ENCODE peak calls at places on chromosomes 5 and 9, in four cellular contexts. N is IMR-90, K is esophagus squamous epithelium, M is HCT116. G is an unnamed sample. For H3K4me1, the result is how much of the 10 kb centered on the place peaks cover.

GRCh38 chr5:134086215-134086942 is 28.1 kb upstream of the TCF7 start:
- DNase-seq in M (no peak), K (no peak), N (no peak), G (no peak)

GRCh38 chr5:133523013-133523658 is 89.2 kb downstream of the FSTL4 start:
- DNase-seq in N (no peak), M (no peak), K (no peak), G (no peak)

GRCh38 chr5:76845890-76846289 is 3.9 kb upstream of the S100Z start:
- DNase-seq in K (no peak), M (no peak), N (no peak), G (no peak)

GRCh38 chr9:4220361-4220760 is 79.5 kb downstream of the GLIS3 start:
- DNase-seq in N (no peak), M (no peak), K (no peak), G (no peak)

GRCh38 chr5:113358696-113359095 is 76.1 kb downstream of the TSSK1B start:
- DNase-seq in N (no peak), K (no peak), M (no peak), G (no peak)

GRCh38 chr5:429453-430188 is 13.4 kb upstream of the EXOC3 start:
- DNase-seq in K (no peak), M (no peak), N (peak), G (no peak)

GRCh38 chr5:97065475-97065874 is 76.9 kb downstream of the LIX1 start:
- DNase-seq in K (no peak), M (no peak), N (no peak), G (no peak)

GRCh38 chr9:136117291-136118060 is 1.2 kb downstream of the TMEM250 start:
- DNase-seq in K (no peak), N (no peak), M (no peak), G (no peak)

GRCh38 chr5:159698322-159698721 is 218.0 kb upstream of the ADRA1B start:
- DNase-seq in K (no peak), M (no peak), N (no peak), G (no peak)

GRCh38 chr5:61327761-61328753 is 4.0 kb upstream of the ZSWIM6 start:
- DNase-seq in M (no peak), N (peak), K (no peak), G (no peak)

GRCh38 chr9:126069400-126069955 is 257.2 kb upstream of the MVB12B start:
- DNase-seq in N (no peak), M (no peak), K (no peak), G (no peak)

GRCh38 chr9:6055213-6055612 is 39.8 kb upstream of the RANBP6 start:
- DNase-seq in K (no peak), M (peak), N (peak), G (peak)

GRCh38 chr5:39399135-39400036 is 25.4 kb downstream of the DAB2 start:
- DNase-seq in N (peak), M (peak), K (no peak), G (peak)

GRCh38 chr9:88437210-88438146 is 49.2 kb downstream of the SPIN1 start:
- DNase-seq in K (no peak), N (no peak), M (no peak), G (no peak)

GRCh38 chr9:78357165-78357873 is 60.4 kb downstream of the PSAT1 start:
- DNase-seq in K (no peak), M (no peak), N (no peak), G (no peak)

GRCh38 chr5:10825897-10826644 is 65.0 kb upstream of the DAP start:
- DNase-seq in K (no peak), M (no peak), N (no peak), G (no peak)

GRCh38 chr9:27791311-27791710 is 218.0 kb upstream of the C9orf72 start:
- DNase-seq in K (no peak), M (no peak), N (no peak), G (no peak)

GRCh38 chr9:89277454-89277853 is 33.5 kb upstream of the CKS2 start:
- DNase-seq in M (no peak), K (no peak), N (peak), G (no peak)

GRCh38 chr9:22463205-22463604 is 16.6 kb downstream of the DMRTA1 start:
- DNase-seq in M (no peak), N (no peak), K (no peak), G (no peak)

GRCh38 chr9:113624721-113625120 is 161.2 kb downstream of the RGS3 start:
- DNase-seq in N (peak), K (no peak), M (no peak), G (no peak)

GRCh38 chr9:8366161-8366926 is 566.8 kb upstream of the DMAC1 start:
- DNase-seq in N (peak), M (no peak), K (no peak), G (no peak)

GRCh38 chr5:177455661-177456590 is 9.3 kb downstream of the PRR7 start:
- DNase-seq in N (peak), M (peak), K (peak), G (peak)

GRCh38 chr9:38734831-38735230 is 14.9 kb upstream of the FAM240B start:
- DNase-seq in N (no peak), K (no peak), M (no peak), G (no peak)

GRCh38 chr5:5572983-5573797 is 150.7 kb downstream of the ICE1 start:
- DNase-seq in M (no peak), K (no peak), N (no peak), G (no peak)

GRCh38 chr9:84671651-84672467 is 2.3 kb downstream of the NTRK2 start:
- DNase-seq in K (no peak), N (no peak), M (no peak), G (no peak)

GRCh38 chr5:5344051-5344571 is 78.4 kb upstream of the ICE1 start:
- DNase-seq in N (no peak), K (no peak), M (no peak), G (no peak)

GRCh38 chr9:121987312-121987711 is 105.8 kb downstream of the TTLL11 start:
- DNase-seq in N (no peak), K (no peak), M (no peak), G (no peak)

GRCh38 chr9:32463500-32463899 is 62.5 kb downstream of the RIGI start:
- DNase-seq in M (no peak), K (no peak), N (no peak), G (no peak)

GRCh38 chr5:93599427-93600146 is 16.6 kb downstream of the NR2F1 start:
- DNase-seq in N (peak), M (no peak), K (no peak), G (no peak)
- H3K4me1 ChIP-seq in N (under half), M (under half), K (under half), G (under half)

GRCh38 chr5:154562244-154562861 is 84.3 kb upstream of the HAND1 start:
- DNase-seq in M (no peak), K (no peak), N (no peak), G (peak)
- TF ChIP-seq POLR2A in M (no peak), K (no peak), N (no peak), G (no peak)

DNA sequence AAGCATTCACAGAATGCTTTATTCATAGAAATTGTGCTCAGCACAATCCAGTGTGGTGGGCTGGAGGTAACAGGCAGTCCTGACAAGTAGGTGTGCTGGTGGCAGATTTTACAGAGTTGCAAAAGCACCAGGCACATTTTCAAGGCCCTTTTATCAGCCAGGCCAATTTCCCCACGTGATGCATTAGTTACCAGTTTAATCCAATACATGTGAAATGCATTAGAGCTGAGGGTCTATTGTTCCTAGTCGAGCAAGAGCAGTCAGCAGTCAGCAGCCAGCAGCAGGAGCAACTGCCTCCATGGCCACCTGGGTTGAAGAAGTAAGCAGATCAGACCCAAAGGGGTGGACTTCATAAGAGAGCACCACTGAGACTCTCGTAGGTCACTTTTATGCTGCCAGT is 76.7 kb downstream of the EPB41L4A start:
- DNase-seq in M (no peak), N (no peak), K (no peak), G (no peak)
- H3K27ac ChIP-seq in M (no peak), N (no peak), K (no peak), G (no peak)

GRCh38 chr9:77016111-77016525 is 3.3 kb upstream of the FOXB2 start:
- DNase-seq in N (no peak), K (no peak), M (no peak), G (no peak)
- H3K4me1 ChIP-seq in N (under half), K (under half), M (under half), G (half or more)

G was measured in body of pancreas.